ENCODE peak calls at places on chromosomes 4 and X, in ten cellular contexts. One of them, this sample, is unnamed.

GRCh38 chrX:118528089-118528753 is 32.6 kb downstream of the DOCK11 start:
- DNase-seq in tibial nerve: no peak
- DNase-seq in testis: no peak
- DNase-seq in prostate gland: no peak
- DNase-seq in lung: no peak
- DNase-seq in foreskin fibroblast: no peak
- DNase-seq in tibial artery: no peak
- DNase-seq in GM12865: peak
- DNase-seq in psoas muscle: no peak
- DNase-seq in nephron progenitor cell: no peak
- DNase-seq in this sample: peak

GRCh38 chr4:33133723-33134122 is 2413.6 kb downstream of the PCDH7 start:
- DNase-seq in testis: no peak
- DNase-seq in foreskin fibroblast: no peak
- DNase-seq in psoas muscle: no peak
- DNase-seq in prostate gland: no peak
- DNase-seq in nephron progenitor cell: no peak
- DNase-seq in GM12865: no peak
- DNase-seq in lung: no peak
- DNase-seq in tibial artery: no peak
- DNase-seq in tibial nerve: no peak
- DNase-seq in this sample: no peak

GRCh38 chrX:39337461-39337860 is 536.2 kb downstream of the MID1IP1 start:
- DNase-seq in lung: no peak
- DNase-seq in tibial artery: no peak
- DNase-seq in foreskin fibroblast: no peak
- DNase-seq in psoas muscle: no peak
- DNase-seq in testis: no peak
- DNase-seq in tibial nerve: no peak
- DNase-seq in GM12865: no peak
- DNase-seq in nephron progenitor cell: no peak
- DNase-seq in prostate gland: no peak
- DNase-seq in this sample: no peak

GRCh38 chr4:138866314-138866713 is 149.3 kb upstream of the NOCT start:
- DNase-seq in foreskin fibroblast: no peak
- DNase-seq in GM12865: no peak
- DNase-seq in nephron progenitor cell: no peak
- DNase-seq in tibial nerve: no peak
- DNase-seq in psoas muscle: no peak
- DNase-seq in lung: no peak
- DNase-seq in testis: no peak
- DNase-seq in tibial artery: no peak
- DNase-seq in prostate gland: no peak
- DNase-seq in this sample: no peak

GRCh38 chr4:118277243-118277642 is 75.6 kb downstream of the PRSS12 start:
- DNase-seq in testis: no peak
- DNase-seq in nephron progenitor cell: no peak
- DNase-seq in prostate gland: no peak
- DNase-seq in tibial artery: no peak
- DNase-seq in psoas muscle: no peak
- DNase-seq in GM12865: peak
- DNase-seq in lung: no peak
- DNase-seq in tibial nerve: no peak
- DNase-seq in foreskin fibroblast: no peak
- DNase-seq in this sample: no peak

GRCh38 chrX:155745792-155746191 is 133.0 kb upstream of the TMLHE start:
- DNase-seq in lung: no peak
- DNase-seq in psoas muscle: no peak
- DNase-seq in prostate gland: no peak
- DNase-seq in nephron progenitor cell: no peak
- DNase-seq in tibial nerve: no peak
- DNase-seq in foreskin fibroblast: peak
- DNase-seq in GM12865: no peak
- DNase-seq in testis: peak
- DNase-seq in tibial artery: no peak
- DNase-seq in this sample: no peak

GRCh38 chr4:152166567-152166966 is 369.3 kb downstream of the FBXW7 start:
- DNase-seq in psoas muscle: no peak
- DNase-seq in foreskin fibroblast: peak
- DNase-seq in tibial artery: no peak
- DNase-seq in prostate gland: no peak
- DNase-seq in nephron progenitor cell: peak
- DNase-seq in testis: no peak
- DNase-seq in GM12865: no peak
- DNase-seq in lung: no peak
- DNase-seq in tibial nerve: no peak
- DNase-seq in this sample: no peak

GRCh38 chr4:110877728-110878382 is 255.0 kb upstream of the PITX2 start:
- DNase-seq in foreskin fibroblast: no peak
- DNase-seq in prostate gland: no peak
- DNase-seq in tibial nerve: no peak
- DNase-seq in GM12865: no peak
- DNase-seq in testis: no peak
- DNase-seq in psoas muscle: no peak
- DNase-seq in tibial artery: no peak
- DNase-seq in lung: no peak
- DNase-seq in nephron progenitor cell: no peak
- DNase-seq in this sample: no peak

GRCh38 chr4:173367946-173368345 is 2.8 kb upstream of the SAP30 start:
- DNase-seq in prostate gland: no peak
- DNase-seq in GM12865: no peak
- DNase-seq in lung: no peak
- DNase-seq in testis: no peak
- DNase-seq in foreskin fibroblast: peak
- DNase-seq in tibial nerve: no peak
- DNase-seq in tibial artery: no peak
- DNase-seq in psoas muscle: no peak
- DNase-seq in nephron progenitor cell: no peak
- DNase-seq in this sample: no peak

GRCh38 chr4:8409271-8410065 is 31.1 kb downstream of the ACOX3 start:
- DNase-seq in GM12865: peak
- DNase-seq in lung: no peak
- DNase-seq in prostate gland: no peak
- DNase-seq in tibial artery: no peak
- DNase-seq in foreskin fibroblast: peak
- DNase-seq in testis: peak
- DNase-seq in psoas muscle: peak
- DNase-seq in nephron progenitor cell: peak
- DNase-seq in tibial nerve: no peak
- DNase-seq in this sample: peak

DNA sequence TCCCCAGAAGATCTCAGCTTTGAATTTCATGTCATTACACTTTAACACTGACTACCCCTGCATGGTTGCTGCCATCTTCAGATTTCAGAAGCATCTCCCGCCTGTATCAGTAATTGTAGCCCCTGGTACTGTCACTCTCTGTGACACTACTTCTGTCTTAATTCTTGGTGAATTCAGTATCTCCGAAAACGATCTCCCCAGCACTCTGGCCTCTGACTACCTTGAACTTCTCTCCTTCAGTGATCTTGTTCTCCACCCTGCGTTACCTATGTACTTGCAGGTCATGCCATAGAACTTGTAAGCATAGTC is 53.8 kb upstream of the ABCG2 start:
- DNase-seq in tibial artery: no peak
- DNase-seq in lung: no peak
- DNase-seq in foreskin fibroblast: no peak
- DNase-seq in nephron progenitor cell: no peak
- DNase-seq in GM12865: no peak
- DNase-seq in psoas muscle: no peak
- DNase-seq in tibial nerve: no peak
- DNase-seq in testis: no peak
- DNase-seq in prostate gland: no peak
- DNase-seq in this sample: no peak
- TF ChIP-seq CTCF in tibial artery: no peak
- TF ChIP-seq CTCF in lung: no peak
- TF ChIP-seq CTCF in foreskin fibroblast: no peak
- TF ChIP-seq CTCF in nephron progenitor cell: no peak
- TF ChIP-seq CTCF in GM12865: no peak
- TF ChIP-seq CTCF in psoas muscle: no peak
- TF ChIP-seq CTCF in tibial nerve: no peak
- TF ChIP-seq CTCF in testis: no peak
- TF ChIP-seq CTCF in prostate gland: no peak
- TF ChIP-seq CTCF in this sample: no peak

GRCh38 chr4:129929052-129929451 is 833.1 kb downstream of the C4orf33 start:
- DNase-seq in tibial nerve: no peak
- DNase-seq in prostate gland: no peak
- DNase-seq in GM12865: no peak
- DNase-seq in foreskin fibroblast: no peak
- DNase-seq in testis: peak
- DNase-seq in nephron progenitor cell: no peak
- DNase-seq in tibial artery: no peak
- DNase-seq in lung: no peak
- DNase-seq in psoas muscle: no peak
- DNase-seq in this sample: no peak

GRCh38 chr4:129929984-129930383 is 834.0 kb downstream of the C4orf33 start:
- DNase-seq in GM12865: no peak
- DNase-seq in foreskin fibroblast: no peak
- DNase-seq in prostate gland: no peak
- DNase-seq in testis: no peak
- DNase-seq in nephron progenitor cell: no peak
- DNase-seq in tibial nerve: no peak
- DNase-seq in lung: no peak
- DNase-seq in tibial artery: no peak
- DNase-seq in psoas muscle: no peak
- DNase-seq in this sample: no peak

DNA sequence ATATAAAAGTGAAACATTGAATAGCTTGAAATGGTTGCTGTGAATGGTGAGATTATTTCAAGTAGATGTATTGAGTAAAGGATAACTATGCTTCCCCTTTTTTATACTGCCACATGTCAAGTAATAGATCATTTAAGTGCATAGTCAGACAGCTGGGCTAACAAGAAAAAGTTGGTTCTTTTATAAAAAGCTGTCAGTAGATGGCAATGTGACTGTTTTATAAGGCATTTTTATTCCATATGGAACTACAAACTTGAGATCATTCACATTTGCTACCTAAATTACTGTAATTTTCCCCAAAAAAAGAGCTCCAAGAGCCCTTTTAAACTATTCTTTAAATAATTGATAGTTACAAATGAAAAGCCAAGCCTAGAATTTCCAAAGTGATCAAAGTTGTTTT is 831.0 kb downstream of the C4orf33 start:
- DNase-seq in nephron progenitor cell: no peak
- DNase-seq in testis: no peak
- DNase-seq in GM12865: no peak
- DNase-seq in tibial nerve: no peak
- DNase-seq in prostate gland: no peak
- DNase-seq in lung: no peak
- DNase-seq in foreskin fibroblast: no peak
- DNase-seq in psoas muscle: no peak
- DNase-seq in tibial artery: no peak
- DNase-seq in this sample: no peak
- TF ChIP-seq CTCF in nephron progenitor cell: no peak
- TF ChIP-seq CTCF in testis: no peak
- TF ChIP-seq CTCF in GM12865: no peak
- TF ChIP-seq CTCF in tibial nerve: no peak
- TF ChIP-seq CTCF in prostate gland: no peak
- TF ChIP-seq CTCF in lung: no peak
- TF ChIP-seq CTCF in foreskin fibroblast: no peak
- TF ChIP-seq CTCF in psoas muscle: no peak
- TF ChIP-seq CTCF in tibial artery: no peak
- TF ChIP-seq CTCF in this sample: no peak

GRCh38 chrX:53244610-53245009 is 19.6 kb upstream of the KDM5C start:
- DNase-seq in prostate gland: no peak
- DNase-seq in lung: no peak
- DNase-seq in tibial nerve: no peak
- DNase-seq in psoas muscle: no peak
- DNase-seq in GM12865: no peak
- DNase-seq in nephron progenitor cell: no peak
- DNase-seq in testis: no peak
- DNase-seq in foreskin fibroblast: peak
- DNase-seq in tibial artery: no peak
- DNase-seq in this sample: no peak
- TF ChIP-seq CTCF in prostate gland: no peak
- TF ChIP-seq CTCF in lung: no peak
- TF ChIP-seq CTCF in tibial nerve: no peak
- TF ChIP-seq CTCF in psoas muscle: peak
- TF ChIP-seq CTCF in GM12865: no peak
- TF ChIP-seq CTCF in nephron progenitor cell: no peak
- TF ChIP-seq CTCF in testis: no peak
- TF ChIP-seq CTCF in foreskin fibroblast: no peak
- TF ChIP-seq CTCF in tibial artery: no peak
- TF ChIP-seq CTCF in this sample: no peak

GRCh38 chrX:125131146-125131545 is 188.5 kb upstream of the TEX13C start:
- DNase-seq in testis: no peak
- DNase-seq in tibial nerve: no peak
- DNase-seq in nephron progenitor cell: no peak
- DNase-seq in GM12865: no peak
- DNase-seq in foreskin fibroblast: no peak
- DNase-seq in tibial artery: no peak
- DNase-seq in psoas muscle: no peak
- DNase-seq in prostate gland: no peak
- DNase-seq in lung: no peak
- DNase-seq in this sample: no peak
- TF ChIP-seq CTCF in testis: no peak
- TF ChIP-seq CTCF in tibial nerve: no peak
- TF ChIP-seq CTCF in nephron progenitor cell: peak
- TF ChIP-seq CTCF in GM12865: peak
- TF ChIP-seq CTCF in foreskin fibroblast: no peak
- TF ChIP-seq CTCF in tibial artery: no peak
- TF ChIP-seq CTCF in psoas muscle: no peak
- TF ChIP-seq CTCF in prostate gland: no peak
- TF ChIP-seq CTCF in lung: no peak
- TF ChIP-seq CTCF in this sample: no peak

GRCh38 chr4:26065833-26066232 is 151.8 kb downstream of the SMIM20 start:
- DNase-seq in psoas muscle: no peak
- DNase-seq in tibial nerve: no peak
- DNase-seq in prostate gland: no peak
- DNase-seq in foreskin fibroblast: peak
- DNase-seq in tibial artery: no peak
- DNase-seq in nephron progenitor cell: no peak
- DNase-seq in GM12865: no peak
- DNase-seq in lung: no peak
- DNase-seq in testis: no peak
- DNase-seq in this sample: no peak

GRCh38 chr4:26071688-26072087 is 157.7 kb downstream of the SMIM20 start:
- DNase-seq in prostate gland: no peak
- DNase-seq in tibial nerve: no peak
- DNase-seq in testis: no peak
- DNase-seq in psoas muscle: no peak
- DNase-seq in tibial artery: no peak
- DNase-seq in foreskin fibroblast: no peak
- DNase-seq in lung: no peak
- DNase-seq in nephron progenitor cell: no peak
- DNase-seq in GM12865: no peak
- DNase-seq in this sample: no peak

GRCh38 chr4:26067035-26067434 is 153.0 kb downstream of the SMIM20 start:
- DNase-seq in tibial nerve: no peak
- DNase-seq in prostate gland: no peak
- DNase-seq in testis: no peak
- DNase-seq in nephron progenitor cell: no peak
- DNase-seq in tibial artery: no peak
- DNase-seq in GM12865: no peak
- DNase-seq in lung: no peak
- DNase-seq in foreskin fibroblast: no peak
- DNase-seq in psoas muscle: no peak
- DNase-seq in this sample: no peak

GRCh38 chr4:26073886-26074560 is 160.0 kb downstream of the SMIM20 start:
- DNase-seq in prostate gland: no peak
- DNase-seq in psoas muscle: no peak
- DNase-seq in tibial nerve: no peak
- DNase-seq in testis: no peak
- DNase-seq in tibial artery: no peak
- DNase-seq in lung: no peak
- DNase-seq in nephron progenitor cell: no peak
- DNase-seq in GM12865: no peak
- DNase-seq in foreskin fibroblast: no peak
- DNase-seq in this sample: no peak

GRCh38 chr4:26069218-26069617 is 155.2 kb downstream of the SMIM20 start:
- DNase-seq in psoas muscle: no peak
- DNase-seq in tibial artery: no peak
- DNase-seq in testis: no peak
- DNase-seq in foreskin fibroblast: peak
- DNase-seq in prostate gland: no peak
- DNase-seq in tibial nerve: no peak
- DNase-seq in lung: no peak
- DNase-seq in nephron progenitor cell: no peak
- DNase-seq in GM12865: peak
- DNase-seq in this sample: no peak
- TF ChIP-seq CTCF in psoas muscle: peak
- TF ChIP-seq CTCF in tibial artery: no peak
- TF ChIP-seq CTCF in testis: no peak
- TF ChIP-seq CTCF in foreskin fibroblast: peak
- TF ChIP-seq CTCF in prostate gland: no peak
- TF ChIP-seq CTCF in tibial nerve: no peak
- TF ChIP-seq CTCF in lung: peak
- TF ChIP-seq CTCF in nephron progenitor cell: peak
- TF ChIP-seq CTCF in GM12865: peak
- TF ChIP-seq CTCF in this sample: peak